ENCODE peak calls at places on chromosomes 1 and 21, in six cellular contexts. One of them, this sample, is unnamed.

GRCh38 chr1:180229483-180230415 is at the start of gene LHX4:
- DNase-seq in mucosa of descending colon: no peak
- DNase-seq in tibial artery: peak; percentile 61
- DNase-seq in esophagus squamous epithelium: no peak
- DNase-seq in cardiac muscle cell: peak; percentile 59
- DNase-seq in fibroblast of mammary gland: peak; percentile 20
- DNase-seq in this sample: no peak

GRCh38 chr1:39957299-39958020 is 2.5 kb downstream of the MFSD2A start:
- DNase-seq in esophagus squamous epithelium: no peak
- DNase-seq in fibroblast of mammary gland: peak; percentile 35
- DNase-seq in tibial artery: no peak
- DNase-seq in mucosa of descending colon: no peak
- DNase-seq in cardiac muscle cell: no peak
- DNase-seq in this sample: no peak

GRCh38 chr1:208179303-208179702 is 64.9 kb downstream of the PLXNA2 start:
- DNase-seq in fibroblast of mammary gland: no peak
- DNase-seq in cardiac muscle cell: no peak
- DNase-seq in tibial artery: no peak
- DNase-seq in mucosa of descending colon: peak; percentile 53
- DNase-seq in esophagus squamous epithelium: no peak
- DNase-seq in this sample: no peak

GRCh38 chr1:208238710-208239517 is 5.3 kb downstream of the PLXNA2 start:
- DNase-seq in esophagus squamous epithelium: no peak
- DNase-seq in mucosa of descending colon: peak; percentile 39
- DNase-seq in tibial artery: no peak
- DNase-seq in fibroblast of mammary gland: peak; percentile 61
- DNase-seq in cardiac muscle cell: peak; percentile 51
- DNase-seq in this sample: no peak

GRCh38 chr1:21568006-21568746 is 59.0 kb downstream of the ALPL start:
- DNase-seq in cardiac muscle cell: no peak
- DNase-seq in tibial artery: no peak
- DNase-seq in mucosa of descending colon: no peak
- DNase-seq in esophagus squamous epithelium: no peak
- DNase-seq in fibroblast of mammary gland: peak; percentile 32
- DNase-seq in this sample: no peak

GRCh38 chr1:41954533-41954944 is 35.8 kb upstream of the HIVEP3 start:
- DNase-seq in mucosa of descending colon: no peak
- DNase-seq in esophagus squamous epithelium: no peak
- DNase-seq in fibroblast of mammary gland: peak; percentile 70
- DNase-seq in cardiac muscle cell: no peak
- DNase-seq in tibial artery: no peak
- DNase-seq in this sample: no peak

GRCh38 chr1:45326627-45327591 is at the start of gene HPDL:
- DNase-seq in cardiac muscle cell: peak; percentile 67
- DNase-seq in fibroblast of mammary gland: peak; percentile 48
- DNase-seq in esophagus squamous epithelium: no peak
- DNase-seq in tibial artery: peak; percentile 77
- DNase-seq in mucosa of descending colon: peak; percentile 83
- DNase-seq in this sample: no peak

GRCh38 chr1:115838805-115839705 is 1.9 kb downstream of the NHLH2 start:
- DNase-seq in cardiac muscle cell: peak; percentile 53
- DNase-seq in mucosa of descending colon: peak; percentile 16
- DNase-seq in esophagus squamous epithelium: no peak
- DNase-seq in tibial artery: no peak
- DNase-seq in fibroblast of mammary gland: peak; percentile 18
- DNase-seq in this sample: no peak

GRCh38 chr1:185396126-185396525 is 79.1 kb upstream of the IVNS1ABP start:
- DNase-seq in tibial artery: no peak
- DNase-seq in fibroblast of mammary gland: no peak
- DNase-seq in mucosa of descending colon: no peak
- DNase-seq in cardiac muscle cell: no peak
- DNase-seq in esophagus squamous epithelium: no peak
- DNase-seq in this sample: no peak

GRCh38 chr1:243946946-243947345 is 96.9 kb upstream of the AKT3 start:
- DNase-seq in fibroblast of mammary gland: peak; percentile 41
- DNase-seq in tibial artery: no peak
- DNase-seq in mucosa of descending colon: no peak
- DNase-seq in cardiac muscle cell: no peak
- DNase-seq in esophagus squamous epithelium: no peak
- DNase-seq in this sample: no peak
- TF ChIP-seq CTCF in fibroblast of mammary gland: peak; percentile 57
- TF ChIP-seq CTCF in tibial artery: peak; percentile 15
- TF ChIP-seq CTCF in mucosa of descending colon: no peak
- TF ChIP-seq CTCF in cardiac muscle cell: peak; percentile 50
- TF ChIP-seq CTCF in esophagus squamous epithelium: no peak
- TF ChIP-seq CTCF in this sample: peak; percentile 65

DNA sequence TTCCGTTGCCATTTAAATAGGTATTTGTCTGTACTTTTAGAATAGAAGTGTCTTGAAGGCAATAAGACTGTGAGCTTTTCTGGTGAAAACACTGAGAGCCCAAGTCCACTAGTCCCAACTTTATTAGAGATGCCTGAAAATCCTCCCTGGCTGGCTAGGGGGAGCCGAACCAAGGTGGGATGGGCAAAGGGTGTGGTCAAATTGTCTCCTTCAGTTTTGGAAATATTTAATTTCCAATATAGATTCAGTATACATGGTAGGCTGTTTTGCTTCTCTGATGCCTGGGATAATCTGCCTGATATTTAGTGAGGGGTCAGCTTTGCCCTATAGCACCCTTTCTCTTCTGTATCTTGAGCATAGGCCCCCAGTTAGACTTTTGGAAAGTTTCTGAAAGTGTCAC is 3.5 kb downstream of the ROR1 start:
- DNase-seq in mucosa of descending colon: no peak
- DNase-seq in cardiac muscle cell: no peak
- DNase-seq in fibroblast of mammary gland: peak; percentile 16
- DNase-seq in esophagus squamous epithelium: no peak
- DNase-seq in tibial artery: no peak
- DNase-seq in this sample: no peak
- TF ChIP-seq CTCF in mucosa of descending colon: no peak
- TF ChIP-seq CTCF in cardiac muscle cell: peak; percentile 10
- TF ChIP-seq CTCF in fibroblast of mammary gland: peak; percentile 34
- TF ChIP-seq CTCF in esophagus squamous epithelium: no peak
- TF ChIP-seq CTCF in tibial artery: no peak
- TF ChIP-seq CTCF in this sample: no peak

GRCh38 chr21:44628707-44629391 is 2.0 kb downstream of the KRTAP10-9 start:
- DNase-seq in tibial artery: no peak
- DNase-seq in fibroblast of mammary gland: no peak
- DNase-seq in esophagus squamous epithelium: no peak
- DNase-seq in mucosa of descending colon: no peak
- DNase-seq in cardiac muscle cell: peak; percentile 27
- DNase-seq in this sample: no peak
- TF ChIP-seq CTCF in tibial artery: no peak
- TF ChIP-seq CTCF in fibroblast of mammary gland: no peak
- TF ChIP-seq CTCF in esophagus squamous epithelium: no peak
- TF ChIP-seq CTCF in mucosa of descending colon: no peak
- TF ChIP-seq CTCF in cardiac muscle cell: no peak
- TF ChIP-seq CTCF in this sample: no peak

DNA sequence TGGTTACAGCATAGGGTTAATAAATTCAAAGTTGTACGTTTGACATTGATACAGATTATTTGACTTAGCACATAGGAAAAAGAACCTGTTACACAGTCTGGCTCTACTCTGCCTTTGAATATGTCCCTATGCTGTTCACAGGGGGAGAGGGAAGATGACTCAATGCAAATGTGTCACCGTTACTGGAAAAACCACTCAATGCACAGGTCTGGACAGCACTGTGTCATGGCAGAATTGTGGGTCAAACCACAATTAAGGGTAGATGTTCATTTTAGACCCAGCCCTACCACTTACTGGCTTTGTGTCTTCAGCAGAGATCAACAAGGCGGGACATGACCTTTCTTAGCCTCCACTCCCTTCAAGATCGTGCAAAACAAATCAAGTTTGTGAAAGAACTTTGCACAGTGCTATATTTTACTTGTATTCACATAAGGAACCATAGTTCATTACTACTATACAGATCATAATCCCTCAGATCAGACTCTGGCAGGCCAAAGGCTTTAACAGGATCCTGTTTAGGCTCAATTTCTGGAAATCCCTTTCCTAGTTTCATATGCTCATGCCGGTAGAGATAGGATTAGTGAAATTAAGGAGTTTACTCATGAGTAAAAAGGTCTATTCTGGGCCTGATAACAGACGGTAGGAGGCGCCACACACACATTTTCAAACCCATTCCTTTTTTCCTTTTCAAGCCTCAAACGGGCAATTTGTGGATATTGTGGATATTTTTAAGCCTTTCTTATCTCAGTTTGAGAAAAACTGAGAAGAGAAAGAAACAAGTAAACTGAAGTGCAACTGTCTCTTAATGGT is 22.0 kb downstream of the EIF2D start:
- DNase-seq in fibroblast of mammary gland: peak; percentile 91
- DNase-seq in mucosa of descending colon: no peak
- DNase-seq in cardiac muscle cell: no peak
- DNase-seq in esophagus squamous epithelium: no peak
- DNase-seq in tibial artery: no peak
- DNase-seq in this sample: no peak
- TF ChIP-seq CTCF in fibroblast of mammary gland: peak; percentile 44
- TF ChIP-seq CTCF in mucosa of descending colon: no peak
- TF ChIP-seq CTCF in cardiac muscle cell: peak; percentile 46
- TF ChIP-seq CTCF in esophagus squamous epithelium: peak; percentile 64
- TF ChIP-seq CTCF in tibial artery: no peak
- TF ChIP-seq CTCF in this sample: peak; percentile 43

DNA sequence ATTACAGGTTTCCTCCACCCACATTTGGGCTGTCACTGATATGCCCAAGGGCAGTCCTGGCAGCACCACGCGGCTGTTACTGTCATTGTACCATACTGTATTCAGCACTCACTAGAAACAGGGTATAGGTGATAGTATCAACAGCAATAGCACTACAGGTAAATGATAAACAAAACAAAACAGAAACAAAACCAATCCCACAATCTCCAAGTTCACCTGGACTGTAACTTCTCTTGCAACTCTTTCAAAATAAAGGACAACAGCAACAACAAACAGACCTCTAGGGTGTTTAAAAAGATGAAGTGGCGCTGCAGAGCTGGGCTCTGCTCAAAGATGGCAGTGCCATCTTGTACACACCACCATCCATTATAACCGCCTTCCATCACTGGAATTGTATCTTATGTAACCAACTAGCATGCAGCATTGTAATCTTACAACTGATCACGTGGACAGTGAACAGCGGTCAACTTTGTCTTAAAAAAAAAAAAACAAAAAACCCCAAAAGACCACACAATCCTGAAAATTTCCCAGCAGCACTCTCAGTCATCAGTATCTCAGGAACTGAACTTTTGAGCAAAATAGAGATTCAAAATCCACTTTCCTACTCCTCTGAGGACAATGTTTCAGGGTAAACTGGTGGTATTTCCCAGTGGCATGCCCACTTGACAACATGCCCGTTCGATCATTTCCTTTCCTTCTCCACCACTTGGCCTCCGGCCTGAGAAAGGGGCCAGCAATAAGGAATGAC is 3.8 kb downstream of the IRF2BP2 start:
- DNase-seq in esophagus squamous epithelium: no peak
- DNase-seq in mucosa of descending colon: peak; percentile 67
- DNase-seq in fibroblast of mammary gland: peak; percentile 59
- DNase-seq in cardiac muscle cell: no peak
- DNase-seq in tibial artery: no peak
- DNase-seq in this sample: no peak
- TF ChIP-seq CTCF in esophagus squamous epithelium: no peak
- TF ChIP-seq CTCF in mucosa of descending colon: no peak
- TF ChIP-seq CTCF in fibroblast of mammary gland: no peak
- TF ChIP-seq CTCF in cardiac muscle cell: no peak
- TF ChIP-seq CTCF in tibial artery: no peak
- TF ChIP-seq CTCF in this sample: no peak

DNA sequence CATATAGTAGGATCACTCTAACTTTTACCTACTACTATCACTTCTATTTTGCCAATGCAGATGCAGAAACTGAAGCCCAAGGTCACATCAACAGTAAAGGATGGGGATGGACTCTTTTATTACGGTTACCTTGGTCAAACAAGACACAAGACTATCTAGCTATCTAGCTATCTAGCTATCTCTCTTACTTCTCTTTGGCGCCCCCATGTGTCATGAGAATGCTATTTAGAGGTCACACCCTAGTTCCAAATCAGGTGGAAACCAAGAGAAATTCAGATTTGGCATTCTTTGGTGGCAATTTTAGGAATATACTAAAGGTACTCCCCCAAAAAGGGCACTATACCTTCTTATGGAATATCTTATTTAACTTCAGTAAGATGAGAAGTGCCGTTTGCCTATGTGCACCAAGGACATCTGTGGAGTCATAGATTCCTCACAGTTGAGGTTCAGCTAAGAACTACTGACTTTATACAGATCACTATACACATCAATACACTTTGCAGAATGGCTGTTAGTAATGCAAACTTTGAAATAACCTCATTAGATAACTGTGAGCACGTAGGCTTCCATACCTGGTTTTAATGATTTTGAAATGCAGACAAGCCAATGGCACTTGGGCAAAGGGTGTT is 6.7 kb downstream of the ZNF648 start:
- DNase-seq in fibroblast of mammary gland: peak; percentile 35
- DNase-seq in esophagus squamous epithelium: no peak
- DNase-seq in mucosa of descending colon: peak; percentile 82
- DNase-seq in tibial artery: no peak
- DNase-seq in cardiac muscle cell: peak; percentile 36
- DNase-seq in this sample: no peak
- TF ChIP-seq CTCF in fibroblast of mammary gland: peak; percentile 54
- TF ChIP-seq CTCF in esophagus squamous epithelium: peak; percentile 32
- TF ChIP-seq CTCF in mucosa of descending colon: no peak
- TF ChIP-seq CTCF in tibial artery: peak; percentile 28
- TF ChIP-seq CTCF in cardiac muscle cell: peak; percentile 25
- TF ChIP-seq CTCF in this sample: peak; percentile 79

GRCh38 chr1:93434088-93434487 is 13.8 kb upstream of the FNBP1L start:
- DNase-seq in mucosa of descending colon: no peak
- DNase-seq in tibial artery: no peak
- DNase-seq in esophagus squamous epithelium: no peak
- DNase-seq in fibroblast of mammary gland: no peak
- DNase-seq in cardiac muscle cell: no peak
- DNase-seq in this sample: no peak

GRCh38 chr1:93434987-93435386 is 12.9 kb upstream of the FNBP1L start:
- DNase-seq in cardiac muscle cell: no peak
- DNase-seq in tibial artery: no peak
- DNase-seq in esophagus squamous epithelium: no peak
- DNase-seq in fibroblast of mammary gland: no peak
- DNase-seq in mucosa of descending colon: no peak
- DNase-seq in this sample: no peak

GRCh38 chr1:93436496-93436895 is 11.4 kb upstream of the FNBP1L start:
- DNase-seq in esophagus squamous epithelium: no peak
- DNase-seq in fibroblast of mammary gland: no peak
- DNase-seq in cardiac muscle cell: no peak
- DNase-seq in tibial artery: no peak
- DNase-seq in mucosa of descending colon: no peak
- DNase-seq in this sample: no peak

GRCh38 chr1:93435443-93435842 is 12.5 kb upstream of the FNBP1L start:
- DNase-seq in cardiac muscle cell: no peak
- DNase-seq in tibial artery: no peak
- DNase-seq in esophagus squamous epithelium: no peak
- DNase-seq in fibroblast of mammary gland: no peak
- DNase-seq in mucosa of descending colon: peak; percentile 32
- DNase-seq in this sample: no peak

GRCh38 chr1:93433407-93433961 is 14.4 kb upstream of the FNBP1L start:
- DNase-seq in mucosa of descending colon: peak; percentile 40
- DNase-seq in esophagus squamous epithelium: no peak
- DNase-seq in tibial artery: no peak
- DNase-seq in fibroblast of mammary gland: no peak
- DNase-seq in cardiac muscle cell: no peak
- DNase-seq in this sample: no peak
- TF ChIP-seq CTCF in mucosa of descending colon: no peak
- TF ChIP-seq CTCF in esophagus squamous epithelium: no peak
- TF ChIP-seq CTCF in tibial artery: no peak
- TF ChIP-seq CTCF in fibroblast of mammary gland: peak; percentile 7
- TF ChIP-seq CTCF in cardiac muscle cell: no peak
- TF ChIP-seq CTCF in this sample: no peak